ENCODE peak calls at places on chromosomes 4 and X, in four cellular contexts. T, C, X and O are unnamed samples.

GRCh38 chr4:121070696-121071639 is 1.4 kb downstream of the NDNF start:
- DNase-seq in T (no peak), C (peak; percentile 79), X (no peak), O (peak; percentile 79)

GRCh38 chrX:153339662-153340061 is 5.7 kb downstream of the ZNF275 start:
- DNase-seq in T (no peak), X (no peak), C (no peak), O (no peak)

GRCh38 chr4:173178144-173178543 is 9.5 kb downstream of the GALNT7 start:
- DNase-seq in T (no peak), X (no peak), C (no peak), O (no peak)

GRCh38 chrX:130746709-130747347 is 156.2 kb downstream of the ENOX2 start:
- DNase-seq in X (peak; percentile 22), C (no peak), T (no peak), O (no peak)

GRCh38 chr4:151921371-151921770 is 160.6 kb upstream of the GATB start:
- DNase-seq in C (no peak), T (no peak), X (peak; percentile 30), O (no peak)

GRCh38 chrX:132612990-132613564 is 124.2 kb upstream of the MBNL3 start:
- DNase-seq in T (no peak), X (peak; percentile 4), C (peak; percentile 44), O (peak; percentile 33)

GRCh38 chr4:31160146-31160545 is 440.0 kb downstream of the PCDH7 start:
- DNase-seq in C (no peak), T (no peak), X (no peak), O (no peak)

GRCh38 chr4:163332526-163333405 is at the start of gene NPY1R:
- DNase-seq in X (peak; percentile 73), C (peak; percentile 87), T (peak; percentile 46), O (peak; percentile 91)

GRCh38 chr4:28209371-28209924 is 1348.8 kb downstream of the STIM2 start:
- DNase-seq in C (no peak), X (no peak), T (no peak), O (peak; percentile 39)

GRCh38 chr4:159191989-159192388 is 89.1 kb downstream of the RAPGEF2 start:
- DNase-seq in T (no peak), C (peak; percentile 45), X (peak; percentile 85), O (peak; percentile 92)

GRCh38 chrX:46912098-46912672 is at the start of gene JADE3:
- DNase-seq in T (peak; percentile 9), C (peak; percentile 75), X (peak; percentile 56), O (peak; percentile 80)

DNA sequence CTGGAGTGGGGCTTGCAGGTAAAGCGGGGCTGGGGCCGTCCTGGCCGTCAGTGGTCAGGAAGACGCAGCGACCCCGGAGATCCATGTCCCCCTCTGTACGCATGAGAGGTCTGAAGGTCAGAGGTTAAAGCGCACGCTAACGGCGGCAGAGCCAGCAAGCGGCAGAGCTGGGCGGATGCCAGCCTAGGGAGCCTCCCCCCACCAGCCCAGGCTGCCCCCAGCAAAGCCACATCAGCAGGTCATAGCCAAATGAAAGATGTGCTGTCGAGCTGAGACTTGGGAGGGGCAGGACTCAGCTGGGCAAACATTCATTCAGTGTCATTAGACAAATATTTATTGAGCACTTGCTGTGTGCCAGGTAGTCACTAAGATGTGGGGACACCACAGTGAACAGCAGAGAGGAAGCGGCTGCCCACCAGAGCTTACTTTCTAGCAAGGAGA is 593 bp upstream of the JAKMIP1 start:
- DNase-seq in T (no peak), X (no peak), C (no peak), O (peak; percentile 53)
- H4K8ac ChIP-seq in T (peak overlapping the region; percentile 53), X (no peak overlapping the region), C (no peak overlapping the region), O (no peak overlapping the region)

GRCh38 chr4:87679449-87680169 is 29.5 kb downstream of the DMP1 start:
- DNase-seq in C (peak; percentile 62), T (peak; percentile 47), X (peak; percentile 58), O (peak; percentile 86)
- H3K56ac ChIP-seq in C (no peak overlapping the region), T (no peak overlapping the region), X (no peak overlapping the region), O (no peak overlapping the region)

GRCh38 chr4:3823496-3824341 is 57.5 kb downstream of the ADRA2C start:
- DNase-seq in C (no peak), X (no peak), T (no peak), O (no peak)
- H4K8ac ChIP-seq in C (no peak overlapping the region), X (no peak overlapping the region), T (no peak overlapping the region), O (no peak overlapping the region)

GRCh38 chrX:124209792-124210576 is 122.5 kb upstream of the TEX13D start:
- DNase-seq in X (no peak), C (no peak), T (no peak), O (no peak)
- H3K56ac ChIP-seq in X (no peak overlapping the region), C (no peak overlapping the region), T (no peak overlapping the region), O (no peak overlapping the region)

DNA sequence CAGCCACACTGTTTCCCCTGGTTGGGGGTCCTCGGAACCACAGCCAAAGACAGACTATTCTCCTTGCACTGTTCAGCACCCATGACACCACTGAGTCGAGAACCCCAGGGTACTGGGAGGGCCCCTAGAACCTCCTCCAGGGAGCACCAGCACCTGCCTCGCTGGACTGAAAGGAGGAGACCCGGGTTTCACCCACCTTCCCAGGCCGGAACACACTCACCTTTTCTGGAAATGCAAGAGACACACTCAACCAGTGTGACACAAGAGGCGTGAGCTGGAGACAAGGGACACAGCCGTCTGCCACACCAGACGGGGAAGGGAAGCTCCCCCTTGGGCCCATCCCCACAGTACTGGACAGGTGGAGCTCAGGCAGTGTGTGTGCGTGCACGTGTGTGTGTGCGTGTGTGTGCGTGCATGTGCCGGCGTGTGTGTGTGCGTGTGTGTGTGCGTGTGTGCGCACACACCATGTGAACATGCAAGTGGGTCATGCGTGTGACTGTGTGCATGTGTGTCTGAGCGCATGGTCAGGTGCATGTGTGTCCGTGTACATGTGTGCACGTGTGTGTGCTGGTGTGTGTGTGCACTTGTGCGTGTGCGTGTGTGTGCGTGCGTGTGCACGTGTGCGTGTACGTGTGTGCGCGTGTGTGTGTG is 128.8 kb upstream of the NKX1-1 start:
- DNase-seq in T (no peak), C (no peak), X (no peak), O (no peak)
- H4K8ac ChIP-seq in T (no peak overlapping the region), C (peak overlapping the region; percentile 63), X (no peak overlapping the region), O (no peak overlapping the region)

DNA sequence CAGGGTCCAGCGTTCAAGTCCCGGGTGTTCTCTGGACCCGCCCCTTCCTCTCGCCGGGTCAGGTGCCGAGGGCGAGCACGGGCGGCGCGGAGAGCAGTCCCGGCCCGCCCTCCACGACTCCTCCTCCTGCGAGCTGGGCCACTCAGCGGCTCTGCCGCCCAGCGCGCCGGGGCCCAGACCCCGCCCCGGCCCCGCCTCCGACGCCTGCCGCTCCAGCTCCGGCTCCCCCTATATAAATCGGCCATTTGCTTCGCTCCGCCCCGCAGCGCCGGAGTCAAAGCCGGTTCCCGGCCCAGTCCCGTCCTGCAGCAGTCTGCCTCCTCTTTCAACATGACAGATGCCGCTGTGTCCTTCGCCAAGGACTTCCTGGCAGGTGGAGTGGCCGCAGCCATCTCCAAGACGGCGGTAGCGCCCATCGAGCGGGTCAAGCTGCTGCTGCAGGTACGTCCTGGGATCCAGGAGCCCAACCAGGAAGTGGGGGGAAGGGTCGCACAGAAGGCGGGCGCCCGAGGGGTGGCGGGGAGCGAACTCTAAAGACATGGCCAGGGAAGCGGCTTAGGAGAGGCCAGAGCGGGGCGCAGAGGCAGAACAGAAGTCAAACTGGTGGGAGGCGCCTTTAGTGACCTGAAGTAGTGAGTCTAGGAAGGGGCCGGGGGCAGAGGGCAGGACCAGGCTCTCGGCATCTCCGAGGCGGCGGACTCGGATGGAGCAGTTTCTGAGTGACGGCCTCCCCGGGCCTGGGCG is at the start of gene SLC25A5:
- DNase-seq in T (peak; percentile 58), X (peak; percentile 69), C (peak; percentile 90), O (peak; percentile 89)
- H3K56ac ChIP-seq in T (peak within 1 kb of the TSS; percentile 1), X (peak within 1 kb of the TSS; percentile 17), C (no peak within 1 kb of the TSS), O (peak within 1 kb of the TSS; percentile 93)

GRCh38 chr4:169013396-169013795 is 3.3 kb upstream of the CBR4 start:
- DNase-seq in C (no peak), T (no peak), X (no peak), O (no peak)

GRCh38 chr4:169012049-169012448 is 2.0 kb upstream of the CBR4 start:
- DNase-seq in C (no peak), X (no peak), T (no peak), O (no peak)

GRCh38 chr4:169008478-169008877 is 1.6 kb downstream of the CBR4 start:
- DNase-seq in T (no peak), X (no peak), C (no peak), O (no peak)

GRCh38 chr4:169009281-169010124 is 552 bp downstream of the CBR4 start:
- DNase-seq in X (peak; percentile 53), C (peak; percentile 53), T (no peak), O (peak; percentile 75)

GRCh38 chr4:169010125-169011023 is at the start of gene CBR4:
- DNase-seq in C (peak; percentile 99), X (peak; percentile 99), T (peak; percentile 98), O (peak; percentile 100)
- H4K8ac ChIP-seq in C (no peak within 1 kb of the TSS), X (peak within 1 kb of the TSS; percentile 96), T (peak within 1 kb of the TSS; percentile 95), O (no peak within 1 kb of the TSS)

GRCh38 chrX:48737940-48738339 is 23.6 kb upstream of the GLOD5 start:
- DNase-seq in T (no peak), X (no peak), C (no peak), O (no peak)
- H3K56ac ChIP-seq in T (no peak overlapping the region), X (peak overlapping the region; percentile 65), C (no peak overlapping the region), O (peak overlapping the region; percentile 92)

GRCh38 chrX:44952329-44953027 is 79.5 kb downstream of the KDM6A start:
- DNase-seq in X (no peak), C (no peak), T (no peak), O (no peak)

GRCh38 chrX:44954562-44954961 is 81.6 kb downstream of the KDM6A start:
- DNase-seq in C (no peak), T (no peak), X (no peak), O (no peak)

GRCh38 chrX:44949125-44949524 is 76.1 kb downstream of the KDM6A start:
- DNase-seq in C (no peak), X (no peak), T (no peak), O (no peak)

GRCh38 chrX:44953734-44954502 is 80.9 kb downstream of the KDM6A start:
- DNase-seq in C (no peak), T (no peak), X (no peak), O (no peak)

DNA sequence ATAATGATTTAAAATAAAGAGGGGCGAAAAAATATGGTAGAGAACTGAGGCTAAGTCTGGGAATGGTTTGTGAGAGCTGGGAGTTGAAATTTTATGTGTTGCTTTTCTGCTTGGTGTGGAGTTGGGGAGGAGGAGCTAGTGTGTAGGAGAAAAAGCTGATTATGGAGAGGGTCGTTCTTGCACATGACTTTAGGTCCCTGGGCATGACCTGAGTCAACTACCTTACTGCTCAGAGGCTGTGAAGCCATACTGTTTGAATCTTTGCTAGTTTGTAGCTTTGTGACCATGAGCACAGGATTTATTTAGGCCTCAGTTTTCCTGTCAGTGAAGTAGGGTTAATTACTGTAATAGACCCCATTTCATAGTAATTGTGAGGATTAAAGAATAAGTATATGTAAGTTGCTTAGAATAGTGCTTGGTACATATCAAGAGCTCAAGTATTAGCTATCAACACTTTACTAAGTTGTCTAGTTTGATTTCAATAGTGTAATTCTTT is 78.6 kb downstream of the KDM6A start:
- DNase-seq in T (no peak), C (no peak), X (no peak), O (no peak)
- H4K8ac ChIP-seq in T (no peak overlapping the region), C (no peak overlapping the region), X (peak overlapping the region; percentile 71), O (no peak overlapping the region)

GRCh38 chrX:69029696-69030245 is 135.5 kb downstream of the PJA1 start:
- DNase-seq in T (no peak), X (no peak), C (no peak), O (no peak)
- H3K56ac ChIP-seq in T (no peak overlapping the region), X (no peak overlapping the region), C (no peak overlapping the region), O (no peak overlapping the region)